ENCODE peak calls at places on chromosomes 12 and 14, in five cellular contexts. One of them, this sample, is unnamed.

GRCh38 chr14:38238332-38238731 is 17.6 kb downstream of the CLEC14A start:
- DNase-seq in amniotic epithelial cell: peak
- DNase-seq in Daoy: no peak
- DNase-seq in LoVo: no peak
- DNase-seq in HEK293T: no peak
- DNase-seq in this sample: no peak

GRCh38 chr12:50242751-50243191 is 40.5 kb downstream of the LIMA1 start:
- DNase-seq in amniotic epithelial cell: peak
- DNase-seq in Daoy: peak
- DNase-seq in LoVo: no peak
- DNase-seq in HEK293T: no peak
- DNase-seq in this sample: no peak

GRCh38 chr12:19915392-19916192 is 452.7 kb upstream of the PDE3A start:
- DNase-seq in amniotic epithelial cell: peak
- DNase-seq in Daoy: peak
- DNase-seq in LoVo: peak
- DNase-seq in HEK293T: peak
- DNase-seq in this sample: no peak

GRCh38 chr14:75522224-75522764 is at the start of gene BATF:
- DNase-seq in amniotic epithelial cell: no peak
- DNase-seq in Daoy: no peak
- DNase-seq in LoVo: no peak
- DNase-seq in HEK293T: no peak
- DNase-seq in this sample: no peak

GRCh38 chr12:121245951-121246350 is 36.0 kb downstream of the P2RX4 start:
- DNase-seq in amniotic epithelial cell: no peak
- DNase-seq in Daoy: no peak
- DNase-seq in LoVo: no peak
- DNase-seq in HEK293T: no peak
- DNase-seq in this sample: no peak

GRCh38 chr12:70487440-70487839 is 121.3 kb downstream of the KCNMB4 start:
- DNase-seq in amniotic epithelial cell: no peak
- DNase-seq in Daoy: no peak
- DNase-seq in LoVo: no peak
- DNase-seq in HEK293T: no peak
- DNase-seq in this sample: no peak

GRCh38 chr12:43501705-43502104 is 50.3 kb downstream of the ADAMTS20 start:
- DNase-seq in amniotic epithelial cell: peak
- DNase-seq in Daoy: no peak
- DNase-seq in LoVo: peak
- DNase-seq in HEK293T: peak
- DNase-seq in this sample: no peak

GRCh38 chr14:93984987-93985410 is 8.6 kb upstream of the ASB2 start:
- DNase-seq in amniotic epithelial cell: peak
- DNase-seq in Daoy: peak
- DNase-seq in LoVo: peak
- DNase-seq in HEK293T: peak
- DNase-seq in this sample: peak

GRCh38 chr12:107448198-107448597 is 237.4 kb upstream of the PWP1 start:
- DNase-seq in amniotic epithelial cell: no peak
- DNase-seq in Daoy: peak
- DNase-seq in LoVo: no peak
- DNase-seq in HEK293T: peak
- DNase-seq in this sample: peak

GRCh38 chr12:116266220-116266619 is 11.3 kb downstream of the MED13L start:
- DNase-seq in amniotic epithelial cell: peak
- DNase-seq in Daoy: peak
- DNase-seq in LoVo: no peak
- DNase-seq in HEK293T: peak
- DNase-seq in this sample: no peak

GRCh38 chr14:20515846-20516245 is 10.5 kb downstream of the RNASE10 start:
- DNase-seq in amniotic epithelial cell: peak
- DNase-seq in Daoy: peak
- DNase-seq in LoVo: no peak
- DNase-seq in HEK293T: no peak
- DNase-seq in this sample: no peak

GRCh38 chr14:34496679-34497513 is 34.9 kb upstream of the SPTSSA start:
- DNase-seq in amniotic epithelial cell: peak
- DNase-seq in Daoy: peak
- DNase-seq in LoVo: peak
- DNase-seq in HEK293T: no peak
- DNase-seq in this sample: no peak

GRCh38 chr12:79000501-79000900 is 135.9 kb downstream of the SYT1 start:
- DNase-seq in amniotic epithelial cell: peak
- DNase-seq in Daoy: no peak
- DNase-seq in LoVo: no peak
- DNase-seq in HEK293T: no peak
- DNase-seq in this sample: no peak

GRCh38 chr14:102252834-102253801 is 51.8 kb downstream of the MOK start:
- DNase-seq in amniotic epithelial cell: no peak
- DNase-seq in Daoy: no peak
- DNase-seq in LoVo: no peak
- DNase-seq in HEK293T: no peak
- DNase-seq in this sample: no peak

GRCh38 chr12:120094485-120094884 is 22.1 kb downstream of the RAB35 start:
- DNase-seq in amniotic epithelial cell: no peak
- DNase-seq in Daoy: no peak
- DNase-seq in LoVo: no peak
- DNase-seq in HEK293T: no peak
- DNase-seq in this sample: no peak